ENCODE peak calls at places on chromosome 12, in seven cellular contexts. One of them, this sample, is unnamed.

GRCh38 chr12:110317921-110318320 is 36.9 kb downstream of the ATP2A2 start:
- DNase-seq in stimulated activated CD8-positive, alpha-beta memory T cell treated with anti-CD3 and anti-CD28 coated beads, Interleukin-15, amount 100 ng/mL, for 24 hours: no peak
- DNase-seq in NCI-H1105: no peak
- DNase-seq in stimulated activated naive CD4-positive, alpha-beta T cell treated with Interleukin-2 at 50 U/mL for 16 hours: no peak
- DNase-seq in neural crest cell: no peak
- DNase-seq in GM04504: no peak
- DNase-seq in NCI-H2107: no peak
- DNase-seq in this sample: no peak

GRCh38 chr12:10405294-10405693 is 4.3 kb downstream of the KLRC4 start:
- DNase-seq in NCI-H1105: no peak
- DNase-seq in NCI-H2107: no peak
- DNase-seq in stimulated activated naive CD4-positive, alpha-beta T cell treated with Interleukin-2 at 50 U/mL for 16 hours: no peak
- DNase-seq in stimulated activated CD8-positive, alpha-beta memory T cell treated with anti-CD3 and anti-CD28 coated beads, Interleukin-15, amount 100 ng/mL, for 24 hours: no peak
- DNase-seq in neural crest cell: no peak
- DNase-seq in GM04504: no peak
- DNase-seq in this sample: no peak

GRCh38 chr12:57539134-57539768 is 7.7 kb downstream of the DCTN2 start:
- DNase-seq in NCI-H2107: no peak
- DNase-seq in stimulated activated CD8-positive, alpha-beta memory T cell treated with anti-CD3 and anti-CD28 coated beads, Interleukin-15, amount 100 ng/mL, for 24 hours: no peak
- DNase-seq in NCI-H1105: no peak
- DNase-seq in GM04504: no peak
- DNase-seq in stimulated activated naive CD4-positive, alpha-beta T cell treated with Interleukin-2 at 50 U/mL for 16 hours: no peak
- DNase-seq in neural crest cell: no peak
- DNase-seq in this sample: no peak

GRCh38 chr12:11981174-11981733 is 89.5 kb upstream of the BCL2L14 start:
- DNase-seq in neural crest cell: no peak
- DNase-seq in stimulated activated CD8-positive, alpha-beta memory T cell treated with anti-CD3 and anti-CD28 coated beads, Interleukin-15, amount 100 ng/mL, for 24 hours: peak; percentile 16
- DNase-seq in stimulated activated naive CD4-positive, alpha-beta T cell treated with Interleukin-2 at 50 U/mL for 16 hours: peak; percentile 48
- DNase-seq in GM04504: no peak
- DNase-seq in NCI-H1105: no peak
- DNase-seq in NCI-H2107: no peak
- DNase-seq in this sample: no peak

GRCh38 chr12:46722737-46723136 is 103.1 kb downstream of the SLC38A4 start:
- DNase-seq in stimulated activated CD8-positive, alpha-beta memory T cell treated with anti-CD3 and anti-CD28 coated beads, Interleukin-15, amount 100 ng/mL, for 24 hours: no peak
- DNase-seq in NCI-H1105: no peak
- DNase-seq in GM04504: peak; percentile 47
- DNase-seq in neural crest cell: no peak
- DNase-seq in NCI-H2107: no peak
- DNase-seq in stimulated activated naive CD4-positive, alpha-beta T cell treated with Interleukin-2 at 50 U/mL for 16 hours: no peak
- DNase-seq in this sample: no peak

GRCh38 chr12:117963836-117964235 is 5.0 kb downstream of the KSR2 start:
- DNase-seq in neural crest cell: no peak
- DNase-seq in NCI-H2107: no peak
- DNase-seq in stimulated activated naive CD4-positive, alpha-beta T cell treated with Interleukin-2 at 50 U/mL for 16 hours: no peak
- DNase-seq in GM04504: no peak
- DNase-seq in NCI-H1105: no peak
- DNase-seq in stimulated activated CD8-positive, alpha-beta memory T cell treated with anti-CD3 and anti-CD28 coated beads, Interleukin-15, amount 100 ng/mL, for 24 hours: no peak
- DNase-seq in this sample: no peak

GRCh38 chr12:65300679-65301349 is 22.3 kb downstream of the MSRB3 start:
- DNase-seq in GM04504: no peak
- DNase-seq in stimulated activated CD8-positive, alpha-beta memory T cell treated with anti-CD3 and anti-CD28 coated beads, Interleukin-15, amount 100 ng/mL, for 24 hours: no peak
- DNase-seq in stimulated activated naive CD4-positive, alpha-beta T cell treated with Interleukin-2 at 50 U/mL for 16 hours: no peak
- DNase-seq in neural crest cell: no peak
- DNase-seq in NCI-H2107: no peak
- DNase-seq in NCI-H1105: no peak
- DNase-seq in this sample: peak; percentile 44

GRCh38 chr12:120944645-120945217 is 33.6 kb upstream of the HNF1A start:
- DNase-seq in stimulated activated naive CD4-positive, alpha-beta T cell treated with Interleukin-2 at 50 U/mL for 16 hours: peak; percentile 60
- DNase-seq in NCI-H2107: no peak
- DNase-seq in stimulated activated CD8-positive, alpha-beta memory T cell treated with anti-CD3 and anti-CD28 coated beads, Interleukin-15, amount 100 ng/mL, for 24 hours: peak; percentile 43
- DNase-seq in neural crest cell: peak; percentile 67
- DNase-seq in GM04504: peak; percentile 13
- DNase-seq in NCI-H1105: no peak
- DNase-seq in this sample: peak; percentile 70

GRCh38 chr12:53965251-53966069 is 7.5 kb upstream of the HOXC11 start:
- DNase-seq in stimulated activated naive CD4-positive, alpha-beta T cell treated with Interleukin-2 at 50 U/mL for 16 hours: no peak
- DNase-seq in GM04504: no peak
- DNase-seq in NCI-H1105: no peak
- DNase-seq in stimulated activated CD8-positive, alpha-beta memory T cell treated with anti-CD3 and anti-CD28 coated beads, Interleukin-15, amount 100 ng/mL, for 24 hours: no peak
- DNase-seq in NCI-H2107: no peak
- DNase-seq in neural crest cell: no peak
- DNase-seq in this sample: peak; percentile 68

GRCh38 chr12:124687695-124688301 is 120.4 kb upstream of the NCOR2 start:
- DNase-seq in neural crest cell: no peak
- DNase-seq in NCI-H2107: peak; percentile 30
- DNase-seq in stimulated activated naive CD4-positive, alpha-beta T cell treated with Interleukin-2 at 50 U/mL for 16 hours: no peak
- DNase-seq in NCI-H1105: no peak
- DNase-seq in GM04504: no peak
- DNase-seq in stimulated activated CD8-positive, alpha-beta memory T cell treated with anti-CD3 and anti-CD28 coated beads, Interleukin-15, amount 100 ng/mL, for 24 hours: no peak
- DNase-seq in this sample: no peak

GRCh38 chr12:112340983-112341840 is 41.0 kb downstream of the HECTD4 start:
- DNase-seq in NCI-H1105: peak; percentile 22
- DNase-seq in neural crest cell: no peak
- DNase-seq in stimulated activated CD8-positive, alpha-beta memory T cell treated with anti-CD3 and anti-CD28 coated beads, Interleukin-15, amount 100 ng/mL, for 24 hours: no peak
- DNase-seq in NCI-H2107: no peak
- DNase-seq in stimulated activated naive CD4-positive, alpha-beta T cell treated with Interleukin-2 at 50 U/mL for 16 hours: no peak
- DNase-seq in GM04504: no peak
- DNase-seq in this sample: no peak

GRCh38 chr12:67991158-67991557 is 1.9 kb downstream of the IFNG-AS1 start:
- DNase-seq in stimulated activated naive CD4-positive, alpha-beta T cell treated with Interleukin-2 at 50 U/mL for 16 hours: peak; percentile 49
- DNase-seq in NCI-H1105: no peak
- DNase-seq in GM04504: no peak
- DNase-seq in NCI-H2107: no peak
- DNase-seq in neural crest cell: no peak
- DNase-seq in stimulated activated CD8-positive, alpha-beta memory T cell treated with anti-CD3 and anti-CD28 coated beads, Interleukin-15, amount 100 ng/mL, for 24 hours: no peak
- DNase-seq in this sample: no peak

GRCh38 chr12:39272934-39273770 is 169.8 kb downstream of the KIF21A start:
- DNase-seq in NCI-H2107: no peak
- DNase-seq in stimulated activated CD8-positive, alpha-beta memory T cell treated with anti-CD3 and anti-CD28 coated beads, Interleukin-15, amount 100 ng/mL, for 24 hours: no peak
- DNase-seq in neural crest cell: peak; percentile 40
- DNase-seq in GM04504: peak; percentile 12
- DNase-seq in stimulated activated naive CD4-positive, alpha-beta T cell treated with Interleukin-2 at 50 U/mL for 16 hours: peak; percentile 4
- DNase-seq in NCI-H1105: peak; percentile 34
- DNase-seq in this sample: peak; percentile 63

GRCh38 chr12:30437616-30438015 is 258.1 kb downstream of the IPO8 start:
- DNase-seq in NCI-H1105: no peak
- DNase-seq in neural crest cell: no peak
- DNase-seq in GM04504: no peak
- DNase-seq in stimulated activated naive CD4-positive, alpha-beta T cell treated with Interleukin-2 at 50 U/mL for 16 hours: no peak
- DNase-seq in stimulated activated CD8-positive, alpha-beta memory T cell treated with anti-CD3 and anti-CD28 coated beads, Interleukin-15, amount 100 ng/mL, for 24 hours: no peak
- DNase-seq in NCI-H2107: no peak
- DNase-seq in this sample: no peak

GRCh38 chr12:132030367-132031038 is 80.8 kb downstream of the EP400 start:
- DNase-seq in GM04504: no peak
- DNase-seq in stimulated activated naive CD4-positive, alpha-beta T cell treated with Interleukin-2 at 50 U/mL for 16 hours: no peak
- DNase-seq in neural crest cell: no peak
- DNase-seq in stimulated activated CD8-positive, alpha-beta memory T cell treated with anti-CD3 and anti-CD28 coated beads, Interleukin-15, amount 100 ng/mL, for 24 hours: no peak
- DNase-seq in NCI-H1105: no peak
- DNase-seq in NCI-H2107: no peak
- DNase-seq in this sample: no peak

GRCh38 chr12:4784404-4785054 is 64.3 kb downstream of the GALNT8 start:
- DNase-seq in neural crest cell: no peak
- DNase-seq in GM04504: no peak
- DNase-seq in stimulated activated naive CD4-positive, alpha-beta T cell treated with Interleukin-2 at 50 U/mL for 16 hours: no peak
- DNase-seq in NCI-H2107: no peak
- DNase-seq in NCI-H1105: no peak
- DNase-seq in stimulated activated CD8-positive, alpha-beta memory T cell treated with anti-CD3 and anti-CD28 coated beads, Interleukin-15, amount 100 ng/mL, for 24 hours: no peak
- DNase-seq in this sample: no peak

GRCh38 chr12:106431839-106432411 is 74.4 kb downstream of the POLR3B start:
- DNase-seq in stimulated activated CD8-positive, alpha-beta memory T cell treated with anti-CD3 and anti-CD28 coated beads, Interleukin-15, amount 100 ng/mL, for 24 hours: no peak
- DNase-seq in neural crest cell: no peak
- DNase-seq in NCI-H1105: no peak
- DNase-seq in stimulated activated naive CD4-positive, alpha-beta T cell treated with Interleukin-2 at 50 U/mL for 16 hours: no peak
- DNase-seq in GM04504: no peak
- DNase-seq in NCI-H2107: no peak
- DNase-seq in this sample: no peak

GRCh38 chr12:101327547-101327946 is 47.6 kb downstream of the UTP20 start:
- DNase-seq in NCI-H1105: no peak
- DNase-seq in NCI-H2107: no peak
- DNase-seq in stimulated activated CD8-positive, alpha-beta memory T cell treated with anti-CD3 and anti-CD28 coated beads, Interleukin-15, amount 100 ng/mL, for 24 hours: no peak
- DNase-seq in GM04504: no peak
- DNase-seq in stimulated activated naive CD4-positive, alpha-beta T cell treated with Interleukin-2 at 50 U/mL for 16 hours: no peak
- DNase-seq in neural crest cell: no peak
- DNase-seq in this sample: no peak

GRCh38 chr12:30792648-30793499 is 38.1 kb upstream of the CAPRIN2 start:
- DNase-seq in GM04504: no peak
- DNase-seq in stimulated activated naive CD4-positive, alpha-beta T cell treated with Interleukin-2 at 50 U/mL for 16 hours: no peak
- DNase-seq in stimulated activated CD8-positive, alpha-beta memory T cell treated with anti-CD3 and anti-CD28 coated beads, Interleukin-15, amount 100 ng/mL, for 24 hours: no peak
- DNase-seq in neural crest cell: no peak
- DNase-seq in NCI-H1105: no peak
- DNase-seq in NCI-H2107: no peak
- DNase-seq in this sample: no peak

GRCh38 chr12:20476551-20476950 is 108.2 kb downstream of the PDE3A start:
- DNase-seq in stimulated activated naive CD4-positive, alpha-beta T cell treated with Interleukin-2 at 50 U/mL for 16 hours: no peak
- DNase-seq in NCI-H2107: no peak
- DNase-seq in stimulated activated CD8-positive, alpha-beta memory T cell treated with anti-CD3 and anti-CD28 coated beads, Interleukin-15, amount 100 ng/mL, for 24 hours: no peak
- DNase-seq in NCI-H1105: no peak
- DNase-seq in neural crest cell: no peak
- DNase-seq in GM04504: no peak
- DNase-seq in this sample: no peak

GRCh38 chr12:51082561-51083139 is 746 bp downstream of the CSRNP2 start:
- DNase-seq in stimulated activated CD8-positive, alpha-beta memory T cell treated with anti-CD3 and anti-CD28 coated beads, Interleukin-15, amount 100 ng/mL, for 24 hours: peak; percentile 2
- DNase-seq in NCI-H2107: no peak
- DNase-seq in stimulated activated naive CD4-positive, alpha-beta T cell treated with Interleukin-2 at 50 U/mL for 16 hours: no peak
- DNase-seq in NCI-H1105: no peak
- DNase-seq in GM04504: no peak
- DNase-seq in neural crest cell: no peak
- DNase-seq in this sample: no peak

GRCh38 chr12:114817491-114818440 is 133.8 kb upstream of the TBX3 start:
- DNase-seq in NCI-H2107: no peak
- DNase-seq in NCI-H1105: peak; percentile 88
- DNase-seq in neural crest cell: no peak
- DNase-seq in stimulated activated naive CD4-positive, alpha-beta T cell treated with Interleukin-2 at 50 U/mL for 16 hours: no peak
- DNase-seq in GM04504: no peak
- DNase-seq in stimulated activated CD8-positive, alpha-beta memory T cell treated with anti-CD3 and anti-CD28 coated beads, Interleukin-15, amount 100 ng/mL, for 24 hours: no peak
- DNase-seq in this sample: no peak

GRCh38 chr12:83979785-83980184 is 932.8 kb downstream of the SLC6A15 start:
- DNase-seq in stimulated activated naive CD4-positive, alpha-beta T cell treated with Interleukin-2 at 50 U/mL for 16 hours: no peak
- DNase-seq in NCI-H1105: no peak
- DNase-seq in NCI-H2107: no peak
- DNase-seq in stimulated activated CD8-positive, alpha-beta memory T cell treated with anti-CD3 and anti-CD28 coated beads, Interleukin-15, amount 100 ng/mL, for 24 hours: no peak
- DNase-seq in neural crest cell: no peak
- DNase-seq in GM04504: no peak
- DNase-seq in this sample: no peak

GRCh38 chr12:89947437-89948265 is 239.0 kb upstream of the ATP2B1 start:
- DNase-seq in neural crest cell: no peak
- DNase-seq in stimulated activated CD8-positive, alpha-beta memory T cell treated with anti-CD3 and anti-CD28 coated beads, Interleukin-15, amount 100 ng/mL, for 24 hours: no peak
- DNase-seq in stimulated activated naive CD4-positive, alpha-beta T cell treated with Interleukin-2 at 50 U/mL for 16 hours: no peak
- DNase-seq in GM04504: peak; percentile 81
- DNase-seq in NCI-H2107: no peak
- DNase-seq in NCI-H1105: peak; percentile 41
- DNase-seq in this sample: no peak

GRCh38 chr12:52495385-52495784 is 2.3 kb upstream of the KRT6A start:
- DNase-seq in stimulated activated CD8-positive, alpha-beta memory T cell treated with anti-CD3 and anti-CD28 coated beads, Interleukin-15, amount 100 ng/mL, for 24 hours: no peak
- DNase-seq in stimulated activated naive CD4-positive, alpha-beta T cell treated with Interleukin-2 at 50 U/mL for 16 hours: no peak
- DNase-seq in GM04504: no peak
- DNase-seq in NCI-H2107: peak; percentile 83
- DNase-seq in neural crest cell: no peak
- DNase-seq in NCI-H1105: peak; percentile 80
- DNase-seq in this sample: no peak

GRCh38 chr12:75784591-75784990 is 247.0 kb downstream of the PHLDA1 start:
- DNase-seq in GM04504: no peak
- DNase-seq in NCI-H2107: peak; percentile 94
- DNase-seq in stimulated activated CD8-positive, alpha-beta memory T cell treated with anti-CD3 and anti-CD28 coated beads, Interleukin-15, amount 100 ng/mL, for 24 hours: no peak
- DNase-seq in NCI-H1105: peak; percentile 90
- DNase-seq in neural crest cell: no peak
- DNase-seq in stimulated activated naive CD4-positive, alpha-beta T cell treated with Interleukin-2 at 50 U/mL for 16 hours: no peak
- DNase-seq in this sample: peak; percentile 89

GRCh38 chr12:2167231-2167630 is 114.4 kb downstream of the CACNA1C start:
- DNase-seq in NCI-H1105: no peak
- DNase-seq in stimulated activated naive CD4-positive, alpha-beta T cell treated with Interleukin-2 at 50 U/mL for 16 hours: no peak
- DNase-seq in NCI-H2107: no peak
- DNase-seq in neural crest cell: no peak
- DNase-seq in stimulated activated CD8-positive, alpha-beta memory T cell treated with anti-CD3 and anti-CD28 coated beads, Interleukin-15, amount 100 ng/mL, for 24 hours: no peak
- DNase-seq in GM04504: no peak
- DNase-seq in this sample: no peak

GRCh38 chr12:131135311-131135785 is 181.6 kb downstream of the ADGRD1 start:
- DNase-seq in neural crest cell: no peak
- DNase-seq in NCI-H2107: no peak
- DNase-seq in NCI-H1105: no peak
- DNase-seq in stimulated activated CD8-positive, alpha-beta memory T cell treated with anti-CD3 and anti-CD28 coated beads, Interleukin-15, amount 100 ng/mL, for 24 hours: no peak
- DNase-seq in stimulated activated naive CD4-positive, alpha-beta T cell treated with Interleukin-2 at 50 U/mL for 16 hours: no peak
- DNase-seq in GM04504: no peak
- DNase-seq in this sample: no peak

GRCh38 chr12:7113389-7113871 is 4.4 kb upstream of the C1RL start:
- DNase-seq in stimulated activated CD8-positive, alpha-beta memory T cell treated with anti-CD3 and anti-CD28 coated beads, Interleukin-15, amount 100 ng/mL, for 24 hours: no peak
- DNase-seq in GM04504: no peak
- DNase-seq in NCI-H1105: peak; percentile 31
- DNase-seq in neural crest cell: peak; percentile 28
- DNase-seq in stimulated activated naive CD4-positive, alpha-beta T cell treated with Interleukin-2 at 50 U/mL for 16 hours: peak; percentile 7
- DNase-seq in NCI-H2107: peak; percentile 37
- DNase-seq in this sample: no peak

GRCh38 chr12:109221277-109221931 is 87.7 kb downstream of the FOXN4 start:
- DNase-seq in NCI-H2107: no peak
- DNase-seq in stimulated activated naive CD4-positive, alpha-beta T cell treated with Interleukin-2 at 50 U/mL for 16 hours: no peak
- DNase-seq in neural crest cell: no peak
- DNase-seq in stimulated activated CD8-positive, alpha-beta memory T cell treated with anti-CD3 and anti-CD28 coated beads, Interleukin-15, amount 100 ng/mL, for 24 hours: no peak
- DNase-seq in GM04504: no peak
- DNase-seq in NCI-H1105: no peak
- DNase-seq in this sample: no peak

GRCh38 chr12:18923721-18924120 is 185.8 kb downstream of the CAPZA3 start:
- DNase-seq in NCI-H2107: no peak
- DNase-seq in GM04504: no peak
- DNase-seq in stimulated activated CD8-positive, alpha-beta memory T cell treated with anti-CD3 and anti-CD28 coated beads, Interleukin-15, amount 100 ng/mL, for 24 hours: no peak
- DNase-seq in stimulated activated naive CD4-positive, alpha-beta T cell treated with Interleukin-2 at 50 U/mL for 16 hours: no peak
- DNase-seq in neural crest cell: no peak
- DNase-seq in NCI-H1105: no peak
- DNase-seq in this sample: no peak

GRCh38 chr12:57844725-57845477 is 1.6 kb downstream of the CTDSP2 start:
- DNase-seq in neural crest cell: no peak
- DNase-seq in NCI-H1105: no peak
- DNase-seq in NCI-H2107: no peak
- DNase-seq in stimulated activated naive CD4-positive, alpha-beta T cell treated with Interleukin-2 at 50 U/mL for 16 hours: peak; percentile 32
- DNase-seq in GM04504: peak; percentile 85
- DNase-seq in stimulated activated CD8-positive, alpha-beta memory T cell treated with anti-CD3 and anti-CD28 coated beads, Interleukin-15, amount 100 ng/mL, for 24 hours: no peak
- DNase-seq in this sample: peak; percentile 64

GRCh38 chr12:13257356-13257875 is 60.9 kb downstream of the EMP1 start:
- DNase-seq in NCI-H1105: no peak
- DNase-seq in neural crest cell: no peak
- DNase-seq in GM04504: no peak
- DNase-seq in NCI-H2107: no peak
- DNase-seq in stimulated activated CD8-positive, alpha-beta memory T cell treated with anti-CD3 and anti-CD28 coated beads, Interleukin-15, amount 100 ng/mL, for 24 hours: no peak
- DNase-seq in stimulated activated naive CD4-positive, alpha-beta T cell treated with Interleukin-2 at 50 U/mL for 16 hours: no peak
- DNase-seq in this sample: no peak